ENCODE peak calls at places on chromosomes 1 and 21, in four cellular contexts. R is lung microvascular endothelial cell, S is progenitor cell of endocrine pancreas, V is IMR-90. O is an unnamed sample.

GRCh38 chr1:27152004-27152828 is 2.7 kb downstream of the SLC9A1 start:
- DNase-seq in V (no peak), S (no peak), R (peak), O (no peak)

GRCh38 chr1:75130865-75131592 is 3.2 kb upstream of the LHX8 start:
- DNase-seq in R (no peak), V (no peak), S (no peak), O (no peak)

GRCh38 chr1:11245904-11246726 is 16.2 kb downstream of the MTOR start:
- DNase-seq in R (no peak), V (no peak), S (no peak), O (no peak)

GRCh38 chr21:46057111-46057709 is 40.7 kb upstream of the COL6A2 start:
- DNase-seq in R (no peak), S (no peak), V (no peak), O (no peak)

GRCh38 chr1:167273027-167273800 is 52.5 kb downstream of the POU2F1 start:
- DNase-seq in V (peak), R (peak), S (no peak), O (peak)

GRCh38 chr21:39263372-39263771 is 50.1 kb downstream of the BRWD1 start:
- DNase-seq in R (no peak), V (peak), S (no peak), O (peak)

GRCh38 chr1:185920602-185921001 is 186.4 kb downstream of the HMCN1 start:
- DNase-seq in S (no peak), R (no peak), V (no peak), O (no peak)

GRCh38 chr1:159556931-159557369 is 21.1 kb upstream of the OR10J5 start:
- DNase-seq in R (no peak), V (no peak), S (no peak), O (no peak)

GRCh38 chr1:225532240-225532944 is 104.6 kb upstream of the LBR start:
- DNase-seq in S (no peak), R (no peak), V (no peak), O (no peak)

GRCh38 chr1:9196129-9197040 is 38.2 kb upstream of the H6PD start:
- DNase-seq in V (peak), R (peak), S (peak), O (peak)

GRCh38 chr1:9239622-9240401 is 5.2 kb downstream of the H6PD start:
- DNase-seq in S (no peak), V (peak), R (peak), O (peak)

GRCh38 chr1:44802306-44803061 is 2.3 kb downstream of the PLK3 start:
- DNase-seq in S (no peak), V (no peak), R (no peak), O (no peak)

GRCh38 chr1:234600418-234601216 is 9.4 kb downstream of the IRF2BP2 start:
- DNase-seq in S (no peak), R (peak), V (no peak), O (no peak)

GRCh38 chr1:228370941-228371740 is 35.5 kb downstream of the TRIM11 start:
- DNase-seq in V (no peak), S (no peak), R (no peak), O (no peak)

GRCh38 chr21:45110873-45111624 is 36.7 kb downstream of the ADARB1 start:
- DNase-seq in V (no peak), S (no peak), R (no peak), O (no peak)

GRCh38 chr1:97906567-97907228 is 14.1 kb downstream of the DPYD start:
- DNase-seq in V (peak), S (no peak), R (peak), O (peak)

O was measured in ELR.